ENCODE peak calls at places on chromosomes 3 and 15, in five cellular contexts. One of them, this sample, is unnamed.

GRCh38 chr3:82973810-82974209 is 1212.4 kb upstream of the GBE1 start:
- DNase-seq in cardiac muscle cell: no peak
- DNase-seq in NCI-H1694 treated with DMSO at 0.1 percent for 48 hours: no peak
- DNase-seq in NCI-H82: no peak
- DNase-seq in NCI-H1092 treated with DMSO at 0.1 percent for 48 hours: no peak
- DNase-seq in this sample: no peak

GRCh38 chr3:177382944-177383343 is 185.7 kb upstream of the TBL1XR1 start:
- DNase-seq in NCI-H1092 treated with DMSO at 0.1 percent for 48 hours: no peak
- DNase-seq in cardiac muscle cell: no peak
- DNase-seq in NCI-H82: no peak
- DNase-seq in NCI-H1694 treated with DMSO at 0.1 percent for 48 hours: peak
- DNase-seq in this sample: no peak

GRCh38 chr3:197956070-197956469 is 3.9 kb upstream of the LMLN start:
- DNase-seq in cardiac muscle cell: no peak
- DNase-seq in NCI-H1092 treated with DMSO at 0.1 percent for 48 hours: no peak
- DNase-seq in NCI-H1694 treated with DMSO at 0.1 percent for 48 hours: no peak
- DNase-seq in NCI-H82: no peak
- DNase-seq in this sample: peak

GRCh38 chr3:87792193-87792531 is 266.6 kb downstream of the CGGBP1 start:
- DNase-seq in NCI-H1092 treated with DMSO at 0.1 percent for 48 hours: no peak
- DNase-seq in cardiac muscle cell: no peak
- DNase-seq in NCI-H82: no peak
- DNase-seq in NCI-H1694 treated with DMSO at 0.1 percent for 48 hours: no peak
- DNase-seq in this sample: no peak

GRCh38 chr15:78244101-78244500 is 9.7 kb upstream of the ACSBG1 start:
- DNase-seq in NCI-H1092 treated with DMSO at 0.1 percent for 48 hours: no peak
- DNase-seq in NCI-H1694 treated with DMSO at 0.1 percent for 48 hours: no peak
- DNase-seq in NCI-H82: no peak
- DNase-seq in cardiac muscle cell: no peak
- DNase-seq in this sample: no peak

GRCh38 chr3:179196098-179196497 is 47.9 kb downstream of the PIK3CA start:
- DNase-seq in NCI-H82: no peak
- DNase-seq in NCI-H1092 treated with DMSO at 0.1 percent for 48 hours: no peak
- DNase-seq in cardiac muscle cell: no peak
- DNase-seq in NCI-H1694 treated with DMSO at 0.1 percent for 48 hours: no peak
- DNase-seq in this sample: no peak

GRCh38 chr3:53633197-53633787 is 138.9 kb downstream of the CACNA1D start:
- DNase-seq in cardiac muscle cell: no peak
- DNase-seq in NCI-H1694 treated with DMSO at 0.1 percent for 48 hours: no peak
- DNase-seq in NCI-H1092 treated with DMSO at 0.1 percent for 48 hours: no peak
- DNase-seq in NCI-H82: no peak
- DNase-seq in this sample: no peak

GRCh38 chr3:10917176-10917575 is 75.4 kb upstream of the SLC6A1 start:
- DNase-seq in NCI-H82: no peak
- DNase-seq in NCI-H1092 treated with DMSO at 0.1 percent for 48 hours: no peak
- DNase-seq in NCI-H1694 treated with DMSO at 0.1 percent for 48 hours: no peak
- DNase-seq in cardiac muscle cell: peak
- DNase-seq in this sample: no peak

GRCh38 chr3:30680789-30681188 is 74.4 kb downstream of the TGFBR2 start:
- DNase-seq in NCI-H1092 treated with DMSO at 0.1 percent for 48 hours: no peak
- DNase-seq in NCI-H1694 treated with DMSO at 0.1 percent for 48 hours: no peak
- DNase-seq in cardiac muscle cell: no peak
- DNase-seq in NCI-H82: no peak
- DNase-seq in this sample: peak

GRCh38 chr15:25465835-25466234 is 27.0 kb upstream of the UBE3A start:
- DNase-seq in NCI-H1694 treated with DMSO at 0.1 percent for 48 hours: no peak
- DNase-seq in NCI-H1092 treated with DMSO at 0.1 percent for 48 hours: peak
- DNase-seq in NCI-H82: no peak
- DNase-seq in cardiac muscle cell: no peak
- DNase-seq in this sample: peak

GRCh38 chr15:40650479-40650878 is 44.5 kb upstream of the RAD51 start:
- DNase-seq in NCI-H82: peak
- DNase-seq in cardiac muscle cell: no peak
- DNase-seq in NCI-H1694 treated with DMSO at 0.1 percent for 48 hours: no peak
- DNase-seq in NCI-H1092 treated with DMSO at 0.1 percent for 48 hours: no peak
- DNase-seq in this sample: no peak

GRCh38 chr3:182794806-182795369 is 1.6 kb downstream of the ATP11B start:
- DNase-seq in NCI-H82: no peak
- DNase-seq in cardiac muscle cell: no peak
- DNase-seq in NCI-H1092 treated with DMSO at 0.1 percent for 48 hours: no peak
- DNase-seq in NCI-H1694 treated with DMSO at 0.1 percent for 48 hours: no peak
- DNase-seq in this sample: no peak

GRCh38 chr3:64240959-64241358 is 15.7 kb upstream of the PRICKLE2 start:
- DNase-seq in cardiac muscle cell: no peak
- DNase-seq in NCI-H1092 treated with DMSO at 0.1 percent for 48 hours: no peak
- DNase-seq in NCI-H82: peak
- DNase-seq in NCI-H1694 treated with DMSO at 0.1 percent for 48 hours: no peak
- DNase-seq in this sample: no peak

GRCh38 chr15:77045985-77046384 is 24.9 kb downstream of the TSPAN3 start:
- DNase-seq in cardiac muscle cell: no peak
- DNase-seq in NCI-H82: no peak
- DNase-seq in NCI-H1092 treated with DMSO at 0.1 percent for 48 hours: no peak
- DNase-seq in NCI-H1694 treated with DMSO at 0.1 percent for 48 hours: no peak
- DNase-seq in this sample: no peak

GRCh38 chr3:22996926-22997600 is 206.1 kb upstream of the UBE2E2 start:
- DNase-seq in NCI-H82: peak
- DNase-seq in cardiac muscle cell: no peak
- DNase-seq in NCI-H1092 treated with DMSO at 0.1 percent for 48 hours: no peak
- DNase-seq in NCI-H1694 treated with DMSO at 0.1 percent for 48 hours: no peak
- DNase-seq in this sample: no peak

GRCh38 chr15:88810449-88810848 is 7.2 kb downstream of the ACAN start:
- DNase-seq in NCI-H1092 treated with DMSO at 0.1 percent for 48 hours: no peak
- DNase-seq in NCI-H82: no peak
- DNase-seq in cardiac muscle cell: no peak
- DNase-seq in NCI-H1694 treated with DMSO at 0.1 percent for 48 hours: no peak
- DNase-seq in this sample: no peak

GRCh38 chr15:88794001-88794400 is 9.2 kb upstream of the ACAN start:
- DNase-seq in NCI-H82: no peak
- DNase-seq in NCI-H1092 treated with DMSO at 0.1 percent for 48 hours: no peak
- DNase-seq in cardiac muscle cell: no peak
- DNase-seq in NCI-H1694 treated with DMSO at 0.1 percent for 48 hours: no peak
- DNase-seq in this sample: no peak

GRCh38 chr3:184559336-184559735 is 2.2 kb upstream of the EPHB3 start:
- DNase-seq in cardiac muscle cell: no peak
- DNase-seq in NCI-H1092 treated with DMSO at 0.1 percent for 48 hours: peak
- DNase-seq in NCI-H1694 treated with DMSO at 0.1 percent for 48 hours: no peak
- DNase-seq in NCI-H82: no peak
- DNase-seq in this sample: no peak

GRCh38 chr15:28274635-28275034 is 47.3 kb downstream of the HERC2 start:
- DNase-seq in cardiac muscle cell: no peak
- DNase-seq in NCI-H1092 treated with DMSO at 0.1 percent for 48 hours: no peak
- DNase-seq in NCI-H82: no peak
- DNase-seq in NCI-H1694 treated with DMSO at 0.1 percent for 48 hours: no peak
- DNase-seq in this sample: no peak

GRCh38 chr3:46860381-46861292 is 2.6 kb downstream of the MYL3 start:
- DNase-seq in NCI-H1092 treated with DMSO at 0.1 percent for 48 hours: no peak
- DNase-seq in NCI-H82: peak
- DNase-seq in NCI-H1694 treated with DMSO at 0.1 percent for 48 hours: no peak
- DNase-seq in cardiac muscle cell: peak
- DNase-seq in this sample: no peak

GRCh38 chr15:77865701-77866100 is 211.8 kb downstream of the TBC1D2B start:
- DNase-seq in NCI-H1694 treated with DMSO at 0.1 percent for 48 hours: no peak
- DNase-seq in cardiac muscle cell: no peak
- DNase-seq in NCI-H1092 treated with DMSO at 0.1 percent for 48 hours: no peak
- DNase-seq in NCI-H82: no peak
- DNase-seq in this sample: no peak

GRCh38 chr15:80182611-80183210 is 29.9 kb downstream of the FAH start:
- DNase-seq in NCI-H82: no peak
- DNase-seq in NCI-H1092 treated with DMSO at 0.1 percent for 48 hours: no peak
- DNase-seq in cardiac muscle cell: peak
- DNase-seq in NCI-H1694 treated with DMSO at 0.1 percent for 48 hours: no peak
- DNase-seq in this sample: peak

GRCh38 chr3:69330891-69331400 is 54.9 kb downstream of the FRMD4B start:
- DNase-seq in NCI-H1092 treated with DMSO at 0.1 percent for 48 hours: no peak
- DNase-seq in NCI-H1694 treated with DMSO at 0.1 percent for 48 hours: no peak
- DNase-seq in cardiac muscle cell: peak
- DNase-seq in NCI-H82: no peak
- DNase-seq in this sample: no peak

GRCh38 chr3:126937533-126938432 is 45.1 kb upstream of the PLXNA1 start:
- DNase-seq in NCI-H82: no peak
- DNase-seq in cardiac muscle cell: peak
- DNase-seq in NCI-H1694 treated with DMSO at 0.1 percent for 48 hours: peak
- DNase-seq in NCI-H1092 treated with DMSO at 0.1 percent for 48 hours: peak
- DNase-seq in this sample: peak

GRCh38 chr15:32649336-32649735 is 7.8 kb downstream of the SCG5 start:
- DNase-seq in NCI-H82: peak
- DNase-seq in cardiac muscle cell: peak
- DNase-seq in NCI-H1092 treated with DMSO at 0.1 percent for 48 hours: no peak
- DNase-seq in NCI-H1694 treated with DMSO at 0.1 percent for 48 hours: no peak
- DNase-seq in this sample: no peak

GRCh38 chr3:187836848-187837770 is 91.8 kb upstream of the BCL6 start:
- DNase-seq in NCI-H1092 treated with DMSO at 0.1 percent for 48 hours: no peak
- DNase-seq in NCI-H82: no peak
- DNase-seq in cardiac muscle cell: no peak
- DNase-seq in NCI-H1694 treated with DMSO at 0.1 percent for 48 hours: no peak
- DNase-seq in this sample: peak

GRCh38 chr15:65682404-65682911 is 60.7 kb downstream of the SLC24A1 start:
- DNase-seq in NCI-H1092 treated with DMSO at 0.1 percent for 48 hours: no peak
- DNase-seq in NCI-H82: no peak
- DNase-seq in cardiac muscle cell: no peak
- DNase-seq in NCI-H1694 treated with DMSO at 0.1 percent for 48 hours: no peak
- DNase-seq in this sample: no peak

GRCh38 chr3:179867961-179868360 is 168.8 kb downstream of the PEX5L start:
- DNase-seq in NCI-H1694 treated with DMSO at 0.1 percent for 48 hours: no peak
- DNase-seq in NCI-H1092 treated with DMSO at 0.1 percent for 48 hours: no peak
- DNase-seq in NCI-H82: peak
- DNase-seq in cardiac muscle cell: no peak
- DNase-seq in this sample: no peak

GRCh38 chr3:170909129-170909903 is 879 bp upstream of the EIF5A2 start:
- DNase-seq in NCI-H1092 treated with DMSO at 0.1 percent for 48 hours: no peak
- DNase-seq in cardiac muscle cell: no peak
- DNase-seq in NCI-H82: no peak
- DNase-seq in NCI-H1694 treated with DMSO at 0.1 percent for 48 hours: no peak
- DNase-seq in this sample: no peak

This sample was measured in cerebellar cortex.